ENCODE peak calls at places on chromosomes 7 and 10, in nine cellular contexts. T is dorsolateral prefrontal cortex, N is T follicular helper cell, S is RPMI8226, H is prostate gland, A is nucleus accumbens, U is Calu3, D is iPS-NIHi11, V is EL. Q is an unnamed sample.

GRCh38 chr7:33973235-33974015 is 68.1 kb downstream of the BMPER start:
- DNase-seq in H (no peak), A (no peak), N (no peak), S (no peak), U (no peak), V (peak; percentile 79), T (no peak), D (no peak), Q (peak; percentile 26)

GRCh38 chr10:8179081-8179480 is 124.6 kb downstream of the GATA3 start:
- DNase-seq in N (no peak), S (no peak), V (no peak), D (no peak), U (no peak), A (no peak), H (no peak), T (no peak), Q (no peak)

GRCh38 chr7:63024446-63024845 is 974.2 kb upstream of the ZNF722 start:
- DNase-seq in H (no peak), V (no peak), N (no peak), D (no peak), A (no peak), S (no peak), T (no peak), U (no peak), Q (no peak)

GRCh38 chr7:2312272-2312929 is 1.8 kb downstream of the SNX8 start:
- DNase-seq in N (no peak), U (no peak), D (no peak), V (no peak), T (no peak), S (no peak), A (no peak), H (no peak), Q (no peak)

GRCh38 chr7:19519443-19519977 is 189.3 kb downstream of the POLR1F start:
- DNase-seq in A (no peak), T (no peak), V (peak; percentile 55), S (no peak), N (no peak), H (no peak), D (peak; percentile 14), U (peak; percentile 22), Q (no peak)

GRCh38 chr7:115229401-115230083 is 307.6 kb downstream of the MDFIC start:
- DNase-seq in A (no peak), V (no peak), T (no peak), D (no peak), N (peak; percentile 3), H (no peak), U (no peak), S (no peak), Q (no peak)

GRCh38 chr10:125157473-125157865 is 2.9 kb downstream of the CTBP2 start:
- DNase-seq in A (no peak), H (no peak), V (no peak), U (no peak), S (no peak), D (no peak), N (no peak), T (no peak), Q (no peak)

GRCh38 chr7:29764227-29764626 is 42.1 kb upstream of the WIPF3 start:
- DNase-seq in V (no peak), A (no peak), T (no peak), H (no peak), N (no peak), S (peak; percentile 51), U (peak; percentile 44), D (peak; percentile 68), Q (no peak)

GRCh38 chr7:44390701-44391100 is 65.3 kb upstream of the CAMK2B start:
- DNase-seq in D (no peak), U (no peak), A (no peak), T (no peak), S (no peak), H (no peak), V (no peak), N (no peak), Q (no peak)

GRCh38 chr10:111203615-111204014 is 126.8 kb downstream of the ADRA2A start:
- DNase-seq in D (no peak), A (no peak), U (no peak), T (no peak), S (no peak), V (no peak), N (no peak), H (no peak), Q (no peak)

GRCh38 chr10:69319911-69320316 is 41.6 kb downstream of the HK1 start:
- DNase-seq in V (no peak), U (no peak), A (no peak), T (no peak), H (no peak), S (no peak), D (no peak), N (no peak), Q (no peak)

GRCh38 chr7:151592868-151593486 is 73.3 kb upstream of the RHEB start:
- DNase-seq in N (no peak), H (no peak), T (no peak), A (no peak), D (no peak), U (no peak), S (no peak), V (peak; percentile 92), Q (peak; percentile 82)

GRCh38 chr10:99523251-99523773 is 9.4 kb upstream of the NKX2-3 start:
- DNase-seq in H (no peak), D (peak; percentile 58), A (no peak), U (no peak), N (no peak), T (no peak), V (no peak), S (no peak), Q (no peak)

GRCh38 chr10:32140403-32140802 is 84.2 kb upstream of the KIF5B start:
- DNase-seq in V (no peak), D (no peak), A (no peak), S (no peak), T (no peak), H (no peak), N (no peak), U (no peak), Q (no peak)

GRCh38 chr7:27689045-27689877 is 26.6 kb upstream of the HIBADH start:
- DNase-seq in S (peak; percentile 44), D (peak; percentile 69), U (peak; percentile 69), V (peak; percentile 37), H (no peak), N (no peak), A (no peak), T (no peak), Q (no peak)

GRCh38 chr7:137020351-137020750 is 151.9 kb downstream of the CHRM2 start:
- DNase-seq in D (no peak), T (no peak), S (no peak), H (no peak), N (no peak), A (no peak), V (no peak), U (no peak), Q (no peak)

GRCh38 chr7:50502001-50502684 is 52.0 kb upstream of the FIGNL1 start:
- DNase-seq in D (no peak), S (no peak), A (no peak), V (peak; percentile 87), T (no peak), U (no peak), H (no peak), N (no peak), Q (peak; percentile 10)

GRCh38 chr7:111987115-111987826 is 218.9 kb downstream of the DOCK4 start:
- DNase-seq in S (no peak), A (no peak), V (peak; percentile 55), H (no peak), D (no peak), T (no peak), U (no peak), N (no peak), Q (no peak)

GRCh38 chr7:70749831-70750230 is 382.1 kb upstream of the GALNT17 start:
- DNase-seq in U (no peak), V (no peak), S (no peak), T (no peak), H (no peak), A (no peak), N (no peak), D (no peak), Q (no peak)

GRCh38 chr10:35711615-35712411 is 69.7 kb upstream of the FZD8 start:
- DNase-seq in V (no peak), D (no peak), S (no peak), N (no peak), T (no peak), U (no peak), H (no peak), A (no peak), Q (no peak)

GRCh38 chr7:155333346-155334234 is 35.9 kb downstream of the INSIG1 start:
- DNase-seq in D (no peak), H (no peak), U (no peak), A (no peak), S (no peak), T (no peak), N (no peak), V (no peak), Q (no peak)

GRCh38 chr10:4316166-4316810 is 509.7 kb upstream of the AKR1E2 start:
- DNase-seq in S (no peak), D (no peak), N (no peak), A (peak; percentile 28), V (peak; percentile 95), T (no peak), H (no peak), U (no peak), Q (peak; percentile 14)

GRCh38 chr7:50393547-50394252 is 56.5 kb downstream of the FIGNL1 start:
- DNase-seq in V (no peak), D (no peak), N (peak; percentile 48), H (no peak), S (no peak), T (no peak), U (no peak), A (no peak), Q (no peak)

GRCh38 chr7:13097508-13097907 is 410.1 kb downstream of the ARL4A start:
- DNase-seq in S (no peak), N (no peak), H (no peak), V (no peak), D (no peak), A (no peak), U (no peak), T (no peak), Q (no peak)

GRCh38 chr10:110395350-110396283 is 90.9 kb upstream of the SMNDC1 start:
- DNase-seq in V (peak; percentile 92), N (no peak), A (no peak), S (peak; percentile 94), H (no peak), U (peak; percentile 75), D (no peak), T (no peak), Q (peak; percentile 54)

GRCh38 chr7:465710-466400 is 53.8 kb downstream of the PDGFA start:
- DNase-seq in H (no peak), U (no peak), D (no peak), V (no peak), T (no peak), A (no peak), N (no peak), S (no peak), Q (no peak)

GRCh38 chr10:46515402-46516192 is 40.9 kb downstream of the GPRIN2 start:
- DNase-seq in V (no peak), D (no peak), A (no peak), T (peak; percentile 56), N (no peak), U (no peak), H (no peak), S (no peak), Q (no peak)

GRCh38 chr10:59513558-59513957 is 151.2 kb upstream of the FAM13C start:
- DNase-seq in S (no peak), D (no peak), A (no peak), T (no peak), H (no peak), U (no peak), V (no peak), N (no peak), Q (no peak)

GRCh38 chr10:31947144-31947926 is 18.7 kb upstream of the ARHGAP12 start:
- DNase-seq in N (no peak), D (peak; percentile 38), T (no peak), A (no peak), V (peak; percentile 94), U (peak; percentile 53), H (peak; percentile 71), S (peak; percentile 39), Q (peak; percentile 82)

GRCh38 chr10:72490951-72491350 is 134.9 kb downstream of the MICU1 start:
- DNase-seq in T (no peak), A (no peak), S (no peak), U (no peak), N (no peak), D (no peak), V (no peak), H (no peak), Q (no peak)

GRCh38 chr7:151138541-151138910 is 29.0 kb downstream of the GBX1 start:
- DNase-seq in D (peak; percentile 82), A (no peak), V (no peak), S (no peak), T (no peak), N (no peak), U (no peak), H (no peak), Q (no peak)